ENCODE peak calls at places on chromosome 5, in eight cellular contexts. Z is prostate gland; M is KBM-7; A is stimulated activated CD4-positive, alpha-beta T cell treated with anti-CD3 and anti-CD28 coated beads, Interleukin-15, amount 100 ng/mL, for 24 hours; C is activated CD8-positive, alpha-beta memory T cell treated with anti-CD3 and anti-CD28 coated beads, Interleukin-2, amount 50 U/mL, for 48 hours; O is heart left ventricle; Q is transverse colon; B is sciatic nerve. K is an unnamed sample.

GRCh38 chr5:140295414-140295813 is 7.5 kb downstream of the PFDN1 start:
- DNase-seq in C (no peak), M (peak), B (no peak), Z (peak), Q (peak), O (peak), A (peak), K (no peak)

GRCh38 chr5:171975262-171975876 is 31.1 kb downstream of the FBXW11 start:
- DNase-seq in Z (no peak), C (no peak), Q (no peak), M (peak), O (no peak), A (no peak), B (no peak), K (no peak)

GRCh38 chr5:26482076-26482816 is 556.1 kb downstream of the CDH9 start:
- DNase-seq in C (no peak), B (no peak), Z (no peak), M (no peak), O (no peak), A (no peak), Q (no peak), K (no peak)

GRCh38 chr5:3186711-3187450 is 408.8 kb upstream of the IRX1 start:
- DNase-seq in M (no peak), Z (no peak), Q (no peak), O (no peak), C (no peak), A (no peak), B (no peak), K (no peak)

GRCh38 chr5:7849531-7850240 is 1.2 kb downstream of the CFAP90 start:
- DNase-seq in Q (no peak), A (peak), O (no peak), M (no peak), C (no peak), Z (peak), B (no peak), K (peak)

GRCh38 chr5:172896465-172896864 is 62.4 kb downstream of the ERGIC1 start:
- DNase-seq in B (no peak), A (no peak), Q (no peak), M (no peak), C (no peak), O (no peak), Z (no peak), K (no peak)

GRCh38 chr5:9453480-9454011 is 92.3 kb downstream of the SEMA5A start:
- DNase-seq in A (no peak), B (no peak), O (no peak), C (no peak), Z (no peak), M (no peak), Q (no peak), K (no peak)

GRCh38 chr5:151591144-151591819 is at the start of gene FAT2:
- DNase-seq in C (no peak), Q (no peak), Z (peak), B (no peak), A (no peak), O (no peak), M (no peak), K (no peak)

GRCh38 chr5:143064207-143064606 is 294.0 kb downstream of the ARHGAP26 start:
- DNase-seq in A (no peak), B (no peak), Z (no peak), Q (no peak), O (no peak), M (no peak), C (no peak), K (no peak)

GRCh38 chr5:1832511-1833250 is 31.5 kb downstream of the NDUFS6 start:
- DNase-seq in A (no peak), B (no peak), C (no peak), O (no peak), M (no peak), Q (no peak), Z (no peak), K (no peak)

GRCh38 chr5:156259618-156260017 is 67.3 kb upstream of the SGCD start:
- DNase-seq in B (no peak), Z (no peak), C (no peak), A (no peak), Q (no peak), M (no peak), O (no peak), K (no peak)

GRCh38 chr5:172334196-172334595 is 50.6 kb upstream of the UBTD2 start:
- DNase-seq in Z (no peak), A (peak), Q (no peak), M (no peak), O (no peak), B (no peak), C (no peak), K (no peak)

GRCh38 chr5:39461007-39461682 is 36.4 kb upstream of the DAB2 start:
- DNase-seq in Z (no peak), O (no peak), Q (peak), A (no peak), C (no peak), B (peak), M (peak), K (no peak)

GRCh38 chr5:979100-979817 is 29.3 kb upstream of the NKD2 start:
- DNase-seq in Q (no peak), Z (no peak), A (no peak), M (no peak), C (no peak), O (no peak), B (peak), K (no peak)

GRCh38 chr5:139960723-139961383 is 82.2 kb downstream of the NRG2 start:
- DNase-seq in Q (no peak), B (no peak), O (no peak), Z (no peak), C (peak), M (no peak), A (no peak), K (no peak)

GRCh38 chr5:179223961-179224360 is 121.3 kb downstream of the ADAMTS2 start:
- DNase-seq in Z (no peak), C (no peak), M (no peak), B (peak), A (no peak), Q (no peak), O (no peak), K (no peak)

GRCh38 chr5:58773744-58774441 is 191.0 kb downstream of the RAB3C start:
- DNase-seq in Z (no peak), C (no peak), A (no peak), M (no peak), O (peak), B (no peak), Q (no peak), K (peak)

GRCh38 chr5:118956727-118957126 is 31.6 kb downstream of the DTWD2 start:
- DNase-seq in C (no peak), M (peak), Q (no peak), O (no peak), B (no peak), A (no peak), Z (no peak), K (no peak)

GRCh38 chr5:1152771-1153282 is 41.0 kb upstream of the SLC12A7 start:
- DNase-seq in C (no peak), B (no peak), Z (peak), M (no peak), O (no peak), A (no peak), Q (no peak), K (no peak)

GRCh38 chr5:127386557-127386956 is 96.0 kb downstream of the MEGF10 start:
- DNase-seq in Q (no peak), O (no peak), Z (no peak), M (no peak), C (no peak), B (no peak), A (no peak), K (no peak)

GRCh38 chr5:78215972-78216371 is 78.5 kb downstream of the AP3B1 start:
- DNase-seq in Q (no peak), O (no peak), B (no peak), Z (no peak), M (no peak), C (no peak), A (no peak), K (no peak)

GRCh38 chr5:171450423-171451246 is 31.2 kb downstream of the FGF18 start:
- DNase-seq in Q (peak), O (peak), M (no peak), C (peak), A (peak), B (peak), Z (no peak), K (peak)

GRCh38 chr5:143564417-143564816 is 160.9 kb upstream of the NR3C1 start:
- DNase-seq in Q (no peak), O (no peak), Z (no peak), A (no peak), C (no peak), M (no peak), B (no peak), K (no peak)